ENCODE peak calls at places on chromosomes 13 and 19, in nine cellular contexts. One of them, this sample, is unnamed.

GRCh38 chr13:46598140-46598819 is 45.3 kb downstream of the LRCH1 start:
- DNase-seq in brain microvascular endothelial cell: no peak
- DNase-seq in IMR-90: no peak
- DNase-seq in dorsolateral prefrontal cortex: no peak
- DNase-seq in AG10803: no peak
- DNase-seq in T47D: no peak
- DNase-seq in NCI-H345: no peak
- DNase-seq in LNCaP clone FGC: no peak
- DNase-seq in naive thymus-derived CD8-positive, alpha-beta T cell: no peak
- DNase-seq in this sample: no peak

GRCh38 chr13:32881792-32882175 is 134.4 kb upstream of the KL start:
- DNase-seq in IMR-90: no peak
- DNase-seq in NCI-H345: peak; percentile 57
- DNase-seq in dorsolateral prefrontal cortex: no peak
- DNase-seq in AG10803: no peak
- DNase-seq in T47D: peak; percentile 56
- DNase-seq in brain microvascular endothelial cell: no peak
- DNase-seq in naive thymus-derived CD8-positive, alpha-beta T cell: no peak
- DNase-seq in LNCaP clone FGC: peak; percentile 69
- DNase-seq in this sample: no peak

GRCh38 chr13:50441141-50441540 is 402.4 kb downstream of the DLEU7 start:
- DNase-seq in NCI-H345: no peak
- DNase-seq in AG10803: peak; percentile 54
- DNase-seq in dorsolateral prefrontal cortex: no peak
- DNase-seq in brain microvascular endothelial cell: no peak
- DNase-seq in naive thymus-derived CD8-positive, alpha-beta T cell: no peak
- DNase-seq in T47D: no peak
- DNase-seq in LNCaP clone FGC: no peak
- DNase-seq in IMR-90: peak; percentile 33
- DNase-seq in this sample: no peak

GRCh38 chr13:36207672-36208071 is 6.7 kb downstream of the SOHLH2 start:
- DNase-seq in LNCaP clone FGC: no peak
- DNase-seq in IMR-90: no peak
- DNase-seq in AG10803: no peak
- DNase-seq in NCI-H345: no peak
- DNase-seq in dorsolateral prefrontal cortex: no peak
- DNase-seq in brain microvascular endothelial cell: no peak
- DNase-seq in T47D: no peak
- DNase-seq in naive thymus-derived CD8-positive, alpha-beta T cell: no peak
- DNase-seq in this sample: no peak

GRCh38 chr13:23810842-23811241 is 78.4 kb downstream of the MIPEP start:
- DNase-seq in T47D: no peak
- DNase-seq in NCI-H345: no peak
- DNase-seq in AG10803: no peak
- DNase-seq in LNCaP clone FGC: no peak
- DNase-seq in naive thymus-derived CD8-positive, alpha-beta T cell: no peak
- DNase-seq in IMR-90: no peak
- DNase-seq in dorsolateral prefrontal cortex: no peak
- DNase-seq in brain microvascular endothelial cell: no peak
- DNase-seq in this sample: no peak

GRCh38 chr19:39390460-39390758 is 497 bp downstream of the PAF1 start:
- DNase-seq in dorsolateral prefrontal cortex: no peak
- DNase-seq in T47D: peak; percentile 83
- DNase-seq in LNCaP clone FGC: no peak
- DNase-seq in naive thymus-derived CD8-positive, alpha-beta T cell: peak; percentile 90
- DNase-seq in brain microvascular endothelial cell: no peak
- DNase-seq in IMR-90: no peak
- DNase-seq in NCI-H345: no peak
- DNase-seq in AG10803: no peak
- DNase-seq in this sample: peak; percentile 9

GRCh38 chr13:30577381-30577780 is 40.3 kb upstream of the USPL1 start:
- DNase-seq in brain microvascular endothelial cell: peak; percentile 92
- DNase-seq in NCI-H345: no peak
- DNase-seq in naive thymus-derived CD8-positive, alpha-beta T cell: no peak
- DNase-seq in AG10803: peak; percentile 90
- DNase-seq in T47D: no peak
- DNase-seq in IMR-90: peak; percentile 95
- DNase-seq in LNCaP clone FGC: no peak
- DNase-seq in dorsolateral prefrontal cortex: no peak
- DNase-seq in this sample: peak; percentile 83

GRCh38 chr13:114108894-114109293 is 23.5 kb downstream of the RASA3 start:
- DNase-seq in T47D: no peak
- DNase-seq in AG10803: no peak
- DNase-seq in NCI-H345: no peak
- DNase-seq in LNCaP clone FGC: no peak
- DNase-seq in dorsolateral prefrontal cortex: no peak
- DNase-seq in naive thymus-derived CD8-positive, alpha-beta T cell: no peak
- DNase-seq in IMR-90: no peak
- DNase-seq in brain microvascular endothelial cell: no peak
- DNase-seq in this sample: no peak

GRCh38 chr19:13055213-13056051 is 47.2 kb downstream of the LYL1 start:
- DNase-seq in IMR-90: peak; percentile 89
- DNase-seq in dorsolateral prefrontal cortex: no peak
- DNase-seq in brain microvascular endothelial cell: peak; percentile 70
- DNase-seq in LNCaP clone FGC: no peak
- DNase-seq in naive thymus-derived CD8-positive, alpha-beta T cell: no peak
- DNase-seq in AG10803: peak; percentile 97
- DNase-seq in T47D: no peak
- DNase-seq in NCI-H345: no peak
- DNase-seq in this sample: peak; percentile 95

GRCh38 chr13:63690672-63691071 is 2275.0 kb upstream of the PCDH20 start:
- DNase-seq in naive thymus-derived CD8-positive, alpha-beta T cell: no peak
- DNase-seq in dorsolateral prefrontal cortex: no peak
- DNase-seq in T47D: no peak
- DNase-seq in IMR-90: peak; percentile 26
- DNase-seq in AG10803: no peak
- DNase-seq in LNCaP clone FGC: no peak
- DNase-seq in NCI-H345: no peak
- DNase-seq in brain microvascular endothelial cell: no peak
- DNase-seq in this sample: no peak

GRCh38 chr19:39996218-39996810 is 546 bp upstream of the ZNF546 start:
- DNase-seq in brain microvascular endothelial cell: peak; percentile 69
- DNase-seq in IMR-90: peak; percentile 70
- DNase-seq in naive thymus-derived CD8-positive, alpha-beta T cell: peak; percentile 33
- DNase-seq in T47D: peak; percentile 50
- DNase-seq in NCI-H345: peak; percentile 62
- DNase-seq in AG10803: peak; percentile 61
- DNase-seq in LNCaP clone FGC: no peak
- DNase-seq in dorsolateral prefrontal cortex: no peak
- DNase-seq in this sample: peak; percentile 77

GRCh38 chr13:95099541-95099940 is 201.7 kb downstream of the ABCC4 start:
- DNase-seq in AG10803: no peak
- DNase-seq in T47D: no peak
- DNase-seq in IMR-90: peak; percentile 28
- DNase-seq in NCI-H345: no peak
- DNase-seq in brain microvascular endothelial cell: peak; percentile 94
- DNase-seq in dorsolateral prefrontal cortex: no peak
- DNase-seq in LNCaP clone FGC: no peak
- DNase-seq in naive thymus-derived CD8-positive, alpha-beta T cell: no peak
- DNase-seq in this sample: peak; percentile 81

GRCh38 chr13:66805657-66806056 is 424.5 kb downstream of the PCDH9 start:
- DNase-seq in NCI-H345: no peak
- DNase-seq in brain microvascular endothelial cell: peak; percentile 81
- DNase-seq in LNCaP clone FGC: no peak
- DNase-seq in AG10803: no peak
- DNase-seq in T47D: no peak
- DNase-seq in dorsolateral prefrontal cortex: no peak
- DNase-seq in IMR-90: peak; percentile 54
- DNase-seq in naive thymus-derived CD8-positive, alpha-beta T cell: no peak
- DNase-seq in this sample: peak; percentile 95

This sample was measured in fibroblast of lung.